ENCODE peak calls at places on chromosomes 7 and 10, in seven cellular contexts. L is H9, Q is neural progenitor cell, M is K562, P is neuronal stem cell, R is HCT116, C is endodermal cell. E is an unnamed sample.

GRCh38 chr10:44978570-44979280 is at the start of gene DEPP1:
- DNase-seq in C (peak; percentile 95), Q (peak; percentile 87), R (peak; percentile 90), L (peak; percentile 92), M (peak; percentile 95), P (no peak), E (peak; percentile 68)

GRCh38 chr10:93417264-93417663 is 64.9 kb downstream of the MYOF start:
- DNase-seq in R (no peak), P (no peak), L (no peak), C (peak; percentile 47), M (no peak), Q (no peak), E (no peak)

GRCh38 chr10:17144757-17145156 is 15.1 kb upstream of the CUBN start:
- DNase-seq in M (no peak), R (no peak), Q (no peak), C (no peak), L (no peak), P (no peak), E (no peak)

GRCh38 chr10:5903563-5903962 is 13.5 kb downstream of the FBH1 start:
- DNase-seq in M (no peak), P (no peak), Q (no peak), L (no peak), R (no peak), C (no peak), E (no peak)

GRCh38 chr7:94561841-94562514 is 52.4 kb downstream of the CASD1 start:
- DNase-seq in L (no peak), R (no peak), Q (no peak), C (no peak), M (no peak), P (no peak), E (no peak)

GRCh38 chr10:42951486-42952251 is 125.2 kb upstream of the RET start:
- DNase-seq in R (no peak), C (peak; percentile 87), Q (peak; percentile 75), L (peak; percentile 78), M (peak; percentile 11), P (peak; percentile 51), E (no peak)

GRCh38 chr10:32964261-32964660 is 6.2 kb upstream of the ITGB1 start:
- DNase-seq in R (no peak), M (no peak), P (no peak), L (no peak), C (no peak), Q (no peak), E (no peak)

GRCh38 chr7:17651926-17652385 is 288.3 kb downstream of the SNX13 start:
- DNase-seq in C (no peak), L (no peak), Q (no peak), M (no peak), P (no peak), R (no peak), E (no peak)

GRCh38 chr10:119441921-119442757 is 100.4 kb downstream of the RGS10 start:
- DNase-seq in L (no peak), Q (peak; percentile 53), R (no peak), P (no peak), M (no peak), C (no peak), E (no peak)

GRCh38 chr10:6322805-6323204 is 120.1 kb downstream of the PFKFB3 start:
- DNase-seq in L (no peak), R (no peak), Q (no peak), M (no peak), C (no peak), P (no peak), E (no peak)

GRCh38 chr10:103661198-103661950 is 167.9 kb downstream of the NEURL1 start:
- DNase-seq in P (peak; percentile 56), C (peak; percentile 88), L (peak; percentile 86), M (no peak), Q (peak; percentile 79), R (no peak), E (no peak)

GRCh38 chr7:48522692-48523091 is 351.4 kb downstream of the ABCA13 start:
- DNase-seq in P (no peak), R (no peak), Q (no peak), M (no peak), L (no peak), C (no peak), E (no peak)

GRCh38 chr7:45593121-45593541 is 19.0 kb downstream of the ADCY1 start:
- DNase-seq in Q (no peak), L (peak; percentile 20), C (peak; percentile 10), R (no peak), P (no peak), M (no peak), E (no peak)

GRCh38 chr10:92239600-92240288 is 51.1 kb downstream of the CPEB3 start:
- DNase-seq in L (peak; percentile 41), M (no peak), Q (peak; percentile 76), P (peak; percentile 44), R (no peak), C (peak; percentile 81), E (peak; percentile 86)

GRCh38 chr10:104734408-104734807 is 93.3 kb downstream of the SORCS3 start:
- DNase-seq in C (no peak), R (no peak), M (no peak), P (no peak), L (no peak), Q (no peak), E (no peak)

GRCh38 chr10:104732222-104732621 is 91.1 kb downstream of the SORCS3 start:
- DNase-seq in L (no peak), P (no peak), M (no peak), Q (no peak), C (no peak), R (no peak), E (no peak)

GRCh38 chr10:104736006-104736405 is 94.9 kb downstream of the SORCS3 start:
- DNase-seq in C (no peak), L (no peak), R (no peak), M (no peak), P (no peak), Q (no peak), E (peak; percentile 30)

GRCh38 chr10:104735469-104735868 is 94.4 kb downstream of the SORCS3 start:
- DNase-seq in M (no peak), C (peak; percentile 75), P (no peak), L (peak; percentile 37), R (no peak), Q (peak; percentile 62), E (peak; percentile 64)

DNA sequence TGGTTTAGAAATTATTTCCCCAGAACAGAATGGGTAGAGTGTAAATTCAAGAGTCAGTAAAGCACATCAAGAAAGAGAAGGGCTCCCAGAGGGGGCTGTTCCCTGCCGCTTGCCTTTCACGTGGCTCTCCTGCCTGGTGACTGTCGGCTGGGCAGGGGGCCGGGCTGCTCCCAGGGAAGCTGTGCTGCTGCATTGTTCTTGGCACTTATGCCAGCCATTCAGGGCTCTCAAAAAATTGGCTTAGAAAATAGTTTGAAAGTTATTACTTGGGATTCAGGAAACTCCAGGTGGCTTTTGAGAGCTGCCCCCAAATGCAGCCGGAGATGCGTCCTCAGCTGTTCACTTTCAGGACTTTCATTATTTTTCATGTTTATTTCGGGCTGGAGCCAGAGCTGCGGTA is 93.9 kb downstream of the SORCS3 start:
- DNase-seq in R (no peak), M (no peak), L (peak; percentile 74), P (no peak), C (peak; percentile 86), Q (peak; percentile 72), E (peak; percentile 53)
- H3K9ac ChIP-seq in R (no peak overlapping the region), M (no peak overlapping the region), L (no peak overlapping the region), P (no peak overlapping the region), C (no peak overlapping the region), Q (no peak overlapping the region), E (no peak overlapping the region)

DNA sequence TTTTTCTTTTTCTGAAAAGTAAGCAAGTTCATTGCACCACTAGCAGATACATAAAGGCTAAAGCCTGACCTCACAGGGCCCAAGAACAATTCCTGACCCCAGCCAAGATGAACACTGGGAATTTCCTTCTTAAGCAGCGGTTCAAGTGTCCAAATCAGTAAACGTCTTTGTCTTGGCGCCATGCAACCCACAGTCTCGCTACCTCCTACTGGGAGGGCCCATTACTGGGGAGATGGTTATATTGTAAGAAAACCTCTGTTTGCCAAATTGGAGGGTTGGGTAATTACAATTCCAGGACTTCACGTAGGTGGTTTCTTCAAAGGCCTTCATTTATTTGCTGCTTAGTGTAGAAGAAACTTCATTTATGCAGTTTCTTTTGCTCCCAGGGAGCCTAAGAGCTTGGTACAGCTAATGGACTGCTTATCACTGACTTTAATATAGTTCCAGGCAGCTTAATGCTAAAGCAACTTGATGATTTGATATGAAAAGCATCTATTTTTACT is 58.3 kb upstream of the ADRB1 start:
- DNase-seq in M (no peak), R (no peak), C (no peak), L (no peak), P (no peak), Q (peak; percentile 49), E (no peak)
- H3K9ac ChIP-seq in M (no peak overlapping the region), R (no peak overlapping the region), C (no peak overlapping the region), L (no peak overlapping the region), P (no peak overlapping the region), Q (no peak overlapping the region), E (no peak overlapping the region)

GRCh38 chr10:34637419-34637911 is 177.6 kb downstream of the PARD3 start:
- DNase-seq in M (peak; percentile 54), C (peak; percentile 94), L (peak; percentile 81), P (peak; percentile 82), R (peak; percentile 10), Q (peak; percentile 84), E (peak; percentile 67)

GRCh38 chr10:34641147-34641912 is 173.8 kb downstream of the PARD3 start:
- DNase-seq in R (no peak), Q (no peak), L (no peak), C (peak; percentile 52), M (no peak), P (no peak), E (no peak)

GRCh38 chr10:34635111-34635510 is 180.0 kb downstream of the PARD3 start:
- DNase-seq in Q (no peak), P (no peak), C (no peak), M (no peak), R (no peak), L (no peak), E (no peak)

GRCh38 chr10:34641913-34642558 is 173.1 kb downstream of the PARD3 start:
- DNase-seq in P (no peak), L (no peak), C (peak; percentile 50), R (no peak), M (no peak), Q (no peak), E (no peak)

GRCh38 chr10:34638405-34639054 is 176.6 kb downstream of the PARD3 start:
- DNase-seq in R (peak; percentile 54), C (peak; percentile 94), L (peak; percentile 75), P (peak; percentile 76), Q (peak; percentile 75), M (peak; percentile 80), E (peak; percentile 72)
- H3K9ac ChIP-seq in R (no peak overlapping the region), C (no peak overlapping the region), L (no peak overlapping the region), P (no peak overlapping the region), Q (no peak overlapping the region), M (no peak overlapping the region), E (no peak overlapping the region)

GRCh38 chr10:25642736-25643135 is 291.3 kb upstream of the MYO3A start:
- DNase-seq in R (no peak), P (no peak), M (no peak), C (no peak), Q (no peak), L (no peak), E (no peak)

GRCh38 chr10:25639646-25640045 is 294.4 kb upstream of the MYO3A start:
- DNase-seq in Q (no peak), M (peak; percentile 21), C (no peak), L (no peak), P (no peak), R (no peak), E (no peak)

DNA sequence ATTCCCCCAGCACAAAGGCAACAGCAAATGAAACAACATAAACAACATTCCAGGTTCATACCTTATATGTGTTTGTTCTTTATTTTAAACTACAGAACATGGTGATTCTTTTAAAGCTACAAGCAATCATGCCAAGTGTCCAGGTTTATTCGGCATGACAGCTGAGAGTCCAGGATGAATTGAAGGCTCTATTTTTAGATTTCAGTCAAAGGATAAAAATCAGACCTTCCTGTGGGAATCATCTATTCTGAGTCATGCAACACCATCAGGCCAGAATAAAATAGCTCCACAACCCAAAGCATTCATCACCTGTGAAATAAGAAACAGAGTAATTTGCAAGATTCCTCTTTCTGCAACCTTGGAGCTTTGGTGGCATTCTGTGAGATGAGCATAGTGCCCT is 292.5 kb upstream of the MYO3A start:
- DNase-seq in C (no peak), Q (no peak), M (no peak), L (no peak), R (no peak), P (no peak), E (no peak)
- H3K9ac ChIP-seq in C (no peak overlapping the region), Q (no peak overlapping the region), M (no peak overlapping the region), L (no peak overlapping the region), R (no peak overlapping the region), P (no peak overlapping the region), E (no peak overlapping the region)

E was measured in SK-N-SH.